ENCODE peak calls at places on chromosomes 16 and 17, in four cellular contexts. E is IMR-90, O is H1, Z is H9. Q is an unnamed sample.

GRCh38 chr17:9212376-9213310 is 191.3 kb downstream of the NTN1 start:
- DNase-seq in Z (peak; percentile 31), O (no peak), E (no peak), Q (no peak)

GRCh38 chr16:14063618-14064581 is 7.2 kb upstream of the MRTFB start:
- DNase-seq in E (no peak), Z (no peak), O (no peak), Q (no peak)

GRCh38 chr16:68267612-68268405 is 3.5 kb downstream of the SLC7A6 start:
- DNase-seq in O (no peak), E (no peak), Z (peak; percentile 71), Q (peak; percentile 80)

GRCh38 chr17:77325537-77325825 is 184.7 kb downstream of the SEC14L1 start:
- DNase-seq in E (no peak), Z (no peak), O (no peak), Q (no peak)

GRCh38 chr16:4800290-4801041 is 2.0 kb downstream of the ROGDI start:
- DNase-seq in E (no peak), O (no peak), Z (no peak), Q (no peak)

GRCh38 chr16:54931041-54931756 is 534 bp downstream of the IRX5 start:
- DNase-seq in O (peak; percentile 75), E (no peak), Z (peak; percentile 50), Q (peak; percentile 52)

GRCh38 chr17:37067555-37068111 is 118.9 kb downstream of the AATF start:
- DNase-seq in O (no peak), Z (no peak), E (peak; percentile 83), Q (peak; percentile 66)

GRCh38 chr16:81632392-81633146 is 146.5 kb upstream of the PLCG2 start:
- DNase-seq in O (no peak), E (peak; percentile 94), Z (no peak), Q (no peak)

GRCh38 chr17:73800893-73801292 is 156.6 kb upstream of the SDK2 start:
- DNase-seq in Z (no peak), O (no peak), E (no peak), Q (no peak)

GRCh38 chr17:74699236-74699635 is 13.5 kb downstream of the CD300LF start:
- DNase-seq in E (no peak), O (no peak), Z (no peak), Q (no peak)

GRCh38 chr17:51720439-51720838 is 438.1 kb downstream of the CA10 start:
- DNase-seq in O (no peak), Z (no peak), E (no peak), Q (no peak)

GRCh38 chr17:60526726-60527125 is 684 bp upstream of the APPBP2 start:
- DNase-seq in E (peak; percentile 48), Z (no peak), O (no peak), Q (peak; percentile 13)

GRCh38 chr17:78868391-78868790 is 27.8 kb upstream of the USP36 start:
- DNase-seq in O (no peak), E (peak; percentile 86), Z (no peak), Q (no peak)

GRCh38 chr17:56679148-56679766 is 85.8 kb downstream of the NOG start:
- DNase-seq in Z (no peak), O (no peak), E (peak; percentile 56), Q (peak; percentile 67)

GRCh38 chr16:87418216-87418615 is 26.1 kb downstream of the MAP1LC3B start:
- DNase-seq in E (no peak), O (no peak), Z (no peak), Q (no peak)

GRCh38 chr17:74177018-74177450 is 26.4 kb upstream of the RPL38 start:
- DNase-seq in O (no peak), Z (no peak), E (peak; percentile 37), Q (peak; percentile 27)

GRCh38 chr17:40295471-40296457 is 8.1 kb downstream of the CDC6 start:
- DNase-seq in Z (no peak), O (no peak), E (no peak), Q (no peak)

GRCh38 chr17:74543891-74544760 is 1.8 kb downstream of the CD300C start:
- DNase-seq in E (no peak), O (no peak), Z (no peak), Q (no peak)

GRCh38 chr16:4386452-4386813 is 14.8 kb downstream of the VASN start:
- DNase-seq in O (peak; percentile 50), E (no peak), Z (no peak), Q (no peak)

GRCh38 chr17:45334231-45334630 is 17.4 kb upstream of the MAP3K14 start:
- DNase-seq in E (no peak), Z (peak; percentile 24), O (no peak), Q (peak; percentile 58)

GRCh38 chr17:4839965-4840892 is 7.1 kb downstream of the MINK1 start:
- DNase-seq in E (peak; percentile 67), Z (no peak), O (no peak), Q (no peak)

GRCh38 chr17:63525190-63525946 is 2.2 kb downstream of the KCNH6 start:
- DNase-seq in E (no peak), Z (no peak), O (no peak), Q (peak; percentile 13)

GRCh38 chr17:50097907-50098306 is 2.8 kb downstream of the PDK2 start:
- DNase-seq in Z (no peak), O (no peak), E (no peak), Q (no peak)

GRCh38 chr17:74466785-74467158 is 338 bp downstream of the CD300A start:
- DNase-seq in Z (no peak), O (no peak), E (no peak), Q (no peak)

GRCh38 chr16:89779231-89779912 is 37.1 kb downstream of the FANCA start:
- DNase-seq in Z (no peak), O (no peak), E (no peak), Q (no peak)

GRCh38 chr16:57000271-57001025 is 11.1 kb downstream of the NLRC5 start:
- DNase-seq in O (no peak), E (peak; percentile 97), Z (no peak), Q (no peak)

GRCh38 chr17:50559674-50560184 is 786 bp upstream of the CACNA1G start:
- DNase-seq in O (peak; percentile 88), E (peak; percentile 5), Z (peak; percentile 98), Q (peak; percentile 97)

GRCh38 chr17:21275579-21276339 is 8.8 kb upstream of the MAP2K3 start:
- DNase-seq in Z (peak; percentile 96), E (peak; percentile 64), O (peak; percentile 98), Q (peak; percentile 87)

GRCh38 chr16:19844945-19845641 is 39.6 kb downstream of the GPRC5B start:
- DNase-seq in Z (no peak), O (no peak), E (peak; percentile 92), Q (no peak)

GRCh38 chr17:18877104-18877503 is 19.2 kb downstream of the PRPSAP2 start:
- DNase-seq in E (peak; percentile 50), Z (no peak), O (no peak), Q (no peak)

GRCh38 chr17:60524463-60525346 is 1.3 kb downstream of the APPBP2 start:
- DNase-seq in Z (no peak), O (peak; percentile 17), E (peak; percentile 37), Q (no peak)

GRCh38 chr17:2955931-2956582 is 107.3 kb downstream of the OR1D5 start:
- DNase-seq in Z (no peak), O (no peak), E (no peak), Q (no peak)

GRCh38 chr17:72388765-72389473 is 268.1 kb downstream of the SOX9 start:
- DNase-seq in O (no peak), Z (peak; percentile 57), E (no peak), Q (no peak)

GRCh38 chr17:72387487-72387886 is 266.7 kb downstream of the SOX9 start:
- DNase-seq in Z (no peak), E (peak; percentile 96), O (no peak), Q (peak; percentile 79)

GRCh38 chr17:72387969-72388368 is 267.1 kb downstream of the SOX9 start:
- DNase-seq in E (peak; percentile 46), O (no peak), Z (no peak), Q (no peak)

GRCh38 chr17:72385482-72385881 is 264.7 kb downstream of the SOX9 start:
- DNase-seq in E (no peak), O (no peak), Z (no peak), Q (no peak)

DNA sequence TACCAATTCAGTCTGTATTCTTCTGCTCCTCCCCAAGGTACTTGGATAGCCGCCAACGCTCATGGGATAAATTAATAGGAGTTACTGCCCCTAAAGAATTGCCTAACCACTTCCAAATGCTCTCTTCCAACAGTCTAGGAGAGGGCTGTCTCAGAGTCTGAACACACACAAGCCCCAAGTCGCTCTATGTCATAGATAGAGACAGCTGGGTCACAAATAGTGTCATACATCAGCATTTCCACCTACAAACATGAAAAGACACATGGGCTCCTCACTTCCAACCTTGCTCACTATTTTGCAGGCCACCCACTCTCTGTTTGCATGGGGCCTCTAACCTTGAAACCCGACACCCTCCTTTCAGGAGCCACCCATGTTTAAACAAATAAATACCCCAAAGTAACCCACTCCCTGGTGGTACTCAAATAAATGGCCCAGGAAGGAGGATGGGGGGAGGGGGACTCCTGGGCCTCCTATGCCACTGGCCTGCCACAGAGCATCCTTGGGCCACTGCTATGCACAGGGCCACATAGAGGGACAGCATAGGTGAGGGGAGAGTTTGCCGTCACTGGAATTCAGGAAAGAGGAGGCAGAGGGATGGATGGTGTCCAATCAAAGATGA is 265.9 kb downstream of the SOX9 start:
- DNase-seq in E (no peak), O (no peak), Z (no peak), Q (no peak)
- H3K56ac ChIP-seq in E (no peak overlapping the region), O (no peak overlapping the region), Z (no peak overlapping the region), Q (no peak overlapping the region)

GRCh38 chr17:58969156-58969555 is 137.5 kb downstream of the TRIM37 start:
- DNase-seq in Z (no peak), E (no peak), O (no peak), Q (no peak)
- H3K56ac ChIP-seq in Z (no peak overlapping the region), E (no peak overlapping the region), O (no peak overlapping the region), Q (no peak overlapping the region)

GRCh38 chr17:48551206-48551597 is 6.3 kb upstream of the HOXB2 start:
- DNase-seq in E (peak; percentile 42), Z (no peak), O (no peak), Q (no peak)
- H3K56ac ChIP-seq in E (peak overlapping the region; percentile 73), Z (no peak overlapping the region), O (no peak overlapping the region), Q (no peak overlapping the region)

GRCh38 chr16:672851-673250 is 2.6 kb upstream of the RHBDL1 start:
- DNase-seq in E (no peak), Z (no peak), O (no peak), Q (no peak)

GRCh38 chr16:672371-672770 is 3.1 kb upstream of the RHBDL1 start:
- DNase-seq in E (no peak), Z (no peak), O (no peak), Q (no peak)

GRCh38 chr16:669666-670065 is 1.7 kb downstream of the RHOT2 start:
- DNase-seq in O (no peak), Z (no peak), E (no peak), Q (no peak)

GRCh38 chr16:670485-671352 is 2.8 kb downstream of the RHOT2 start:
- DNase-seq in E (no peak), O (no peak), Z (no peak), Q (no peak)

DNA sequence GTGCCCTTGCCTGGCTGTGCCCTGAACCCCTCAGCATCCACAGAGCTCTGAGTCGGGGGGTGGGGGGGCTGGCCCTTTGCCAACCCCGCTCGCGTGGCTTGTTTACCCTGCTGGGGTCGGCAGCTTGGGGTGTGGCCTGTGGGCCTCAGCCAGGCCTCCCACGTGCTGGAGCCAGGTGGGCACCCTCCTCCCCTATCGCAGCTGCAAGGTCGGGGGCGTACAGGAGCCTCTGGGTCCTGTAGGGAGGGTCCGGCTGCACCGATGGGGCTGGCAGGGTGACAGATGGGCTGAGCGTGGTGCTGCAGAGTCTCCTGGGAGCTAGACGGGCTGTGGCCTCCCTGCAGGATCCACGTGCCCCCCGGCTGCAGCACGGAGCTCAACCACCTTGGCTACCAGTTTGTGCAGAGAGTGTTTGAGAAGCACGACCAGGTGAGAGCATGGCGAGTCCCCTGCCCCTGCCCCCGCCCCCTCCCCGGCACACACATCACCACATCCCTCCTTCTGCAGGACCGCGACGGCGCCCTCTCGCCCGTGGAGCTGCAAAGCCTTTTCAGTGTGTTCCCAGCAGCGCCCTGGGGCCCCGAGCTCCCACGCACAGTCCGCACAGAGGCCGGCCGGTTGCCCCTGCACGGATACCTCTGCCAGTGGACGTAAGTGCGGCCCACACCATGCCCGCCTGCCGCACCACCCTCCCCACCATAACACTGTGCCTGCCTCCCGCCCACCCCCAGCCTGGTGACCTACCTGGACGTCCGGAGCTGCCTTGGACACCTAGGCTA is 3.6 kb downstream of the RHOT2 start:
- DNase-seq in O (no peak), E (no peak), Z (no peak), Q (no peak)
- H3K56ac ChIP-seq in O (no peak overlapping the region), E (no peak overlapping the region), Z (no peak overlapping the region), Q (no peak overlapping the region)